ENCODE peak calls at places on chromosomes 6 and 20, in six cellular contexts. N is AG09319; D is stimulated activated CD4-positive, alpha-beta T cell treated with anti-CD3 and anti-CD28 coated beads, Interleukin-12 subunit alpha, Interleukin-12 subunit beta, amount 100 ng/mL, for 4 hours; L is aorta; C is left ventricle myocardium superior; G is RPMI7951. T is an unnamed sample.

GRCh38 chr20:62328684-62329388 is 26.0 kb downstream of the ADRM1 start:
- DNase-seq in G (no peak), D (no peak), N (no peak), L (no peak), C (no peak), T (no peak)

GRCh38 chr20:14451458-14451857 is 114.0 kb upstream of the FLRT3 start:
- DNase-seq in C (no peak), D (no peak), G (no peak), N (no peak), L (no peak), T (no peak)

GRCh38 chr6:108884211-108885059 is 36.2 kb downstream of the ARMC2 start:
- DNase-seq in N (no peak), G (no peak), D (no peak), L (no peak), C (no peak), T (no peak)

GRCh38 chr6:73513496-73513854 is 7.4 kb downstream of the EEF1A1 start:
- DNase-seq in N (no peak), G (peak), L (no peak), D (no peak), C (no peak), T (no peak)

GRCh38 chr20:62688855-62689460 is 19.7 kb upstream of the NTSR1 start:
- DNase-seq in L (peak), G (peak), D (no peak), C (no peak), N (no peak), T (no peak)

GRCh38 chr6:151154418-151154817 is 85.3 kb upstream of the AKAP12 start:
- DNase-seq in C (peak), L (peak), G (peak), N (no peak), D (no peak), T (no peak)

GRCh38 chr6:149060300-149060984 is 257.1 kb upstream of the TAB2 start:
- DNase-seq in G (no peak), C (peak), D (peak), L (no peak), N (no peak), T (peak)

GRCh38 chr6:24847402-24847801 is 48.7 kb upstream of the ARMH2 start:
- DNase-seq in C (no peak), G (no peak), L (no peak), D (no peak), N (no peak), T (no peak)

GRCh38 chr6:170192905-170193304 is 98.0 kb downstream of the DLL1 start:
- DNase-seq in D (no peak), N (no peak), C (no peak), L (no peak), G (no peak), T (no peak)

GRCh38 chr20:47927385-47927851 is 142.1 kb upstream of the SULF2 start:
- DNase-seq in D (no peak), G (peak), N (no peak), L (no peak), C (no peak), T (no peak)

GRCh38 chr6:169841907-169842606 is 90.6 kb downstream of the ERMARD start:
- DNase-seq in N (no peak), L (no peak), C (no peak), G (no peak), D (no peak), T (no peak)

GRCh38 chr6:127854009-127854408 is 46.8 kb downstream of the THEMIS start:
- DNase-seq in D (no peak), L (no peak), N (no peak), C (no peak), G (peak), T (no peak)

GRCh38 chr20:38660429-38660828 is 58.8 kb downstream of the ARHGAP40 start:
- DNase-seq in L (no peak), N (no peak), C (no peak), G (no peak), D (no peak), T (no peak)

GRCh38 chr6:64732888-64733287 is 974.1 kb downstream of the EYS start:
- DNase-seq in L (no peak), D (no peak), C (no peak), N (no peak), G (peak), T (no peak)

GRCh38 chr6:27531772-27532459 is 59.0 kb upstream of the ZNF184 start:
- DNase-seq in N (no peak), L (no peak), D (no peak), G (no peak), C (no peak), T (no peak)

GRCh38 chr6:106748547-106749207 is 119.3 kb downstream of the QRSL1 start:
- DNase-seq in D (no peak), L (no peak), C (no peak), N (no peak), G (no peak), T (no peak)

GRCh38 chr6:32666420-32667300 is at the start of gene HLA-DQB1:
- DNase-seq in D (peak), N (no peak), C (no peak), L (no peak), G (peak), T (peak)

GRCh38 chr6:8556370-8557018 is 121.1 kb upstream of the SLC35B3 start:
- DNase-seq in C (no peak), L (no peak), G (peak), D (no peak), N (no peak), T (no peak)

GRCh38 chr6:2412731-2413130 is 167.3 kb upstream of the GMDS start:
- DNase-seq in G (peak), N (no peak), C (no peak), L (no peak), D (no peak), T (no peak)

GRCh38 chr6:110513001-110513400 is 36.6 kb upstream of the SLC22A16 start:
- DNase-seq in N (no peak), G (no peak), L (no peak), C (no peak), D (no peak), T (no peak)

GRCh38 chr6:160190974-160191373 is 67.6 kb downstream of the SLC22A2 start:
- DNase-seq in L (no peak), N (no peak), C (no peak), D (no peak), G (no peak), T (no peak)

GRCh38 chr6:88763160-88763559 is 200.3 kb downstream of the RNGTT start:
- DNase-seq in G (no peak), N (no peak), C (no peak), D (no peak), L (no peak), T (no peak)

GRCh38 chr6:89268776-89269175 is 46.3 kb downstream of the GABRR2 start:
- DNase-seq in N (no peak), G (peak), C (no peak), L (no peak), D (no peak), T (no peak)

GRCh38 chr20:32631916-32632460 is 41.8 kb downstream of the C20orf203 start:
- DNase-seq in D (no peak), C (no peak), G (no peak), L (no peak), N (no peak), T (no peak)

GRCh38 chr6:100105919-100106318 is 111.9 kb upstream of the MCHR2 start:
- DNase-seq in D (no peak), G (peak), C (no peak), N (no peak), L (no peak), T (no peak)

GRCh38 chr6:84137989-84138575 is 89.4 kb downstream of the CEP162 start:
- DNase-seq in L (no peak), N (no peak), G (peak), C (no peak), D (no peak), T (no peak)

GRCh38 chr20:13819885-13820645 is 35.2 kb downstream of the NDUFAF5 start:
- DNase-seq in L (no peak), C (no peak), N (no peak), G (peak), D (no peak), T (no peak)

GRCh38 chr6:50555982-50556381 is 157.3 kb upstream of the TFAP2D start:
- DNase-seq in C (no peak), N (no peak), G (no peak), L (no peak), D (no peak), T (no peak)

GRCh38 chr6:128422871-128423270 is 97.5 kb downstream of the PTPRK start:
- DNase-seq in C (no peak), N (no peak), G (no peak), D (no peak), L (no peak), T (no peak)

T was measured in stimulated activated naive B cell treated with anti-CD40 and anti-IgM and Interleukin-4, amounts not matched to agents 10 μg/mL and 1 μg/mL and 100 μg/mL, for 72 hours.